ENCODE peak calls at places on chromosomes 4 and X, in ten cellular contexts. M, G, D, U, P, R, K, X, F and W are unnamed samples. For H4K20me1, the result is how much of the 10 kb centered on the place peaks cover.

GRCh38 chrX:39821011-39821708 is 276.6 kb downstream of the BCOR start:
- DNase-seq in D (no peak), U (no peak), F (peak), P (peak), R (peak), K (peak), X (peak), G (peak), M (peak), W (peak)

GRCh38 chr4:11418610-11419009 is 10.1 kb downstream of the HS3ST1 start:
- DNase-seq in K (peak), M (no peak), X (no peak), P (no peak), D (no peak), U (peak), F (no peak), R (peak), G (peak), W (no peak)

GRCh38 chrX:74371399-74371798 is 49.9 kb upstream of the SLC16A2 start:
- DNase-seq in P (no peak), R (no peak), F (no peak), M (no peak), D (no peak), X (no peak), K (no peak), G (peak), U (no peak), W (peak)

GRCh38 chrX:21978346-21978745 is 37.8 kb downstream of the SMS start:
- DNase-seq in R (no peak), G (no peak), K (no peak), F (no peak), M (no peak), P (no peak), D (no peak), X (no peak), U (no peak), W (no peak)

GRCh38 chr4:6894528-6895498 is 14.8 kb upstream of the TBC1D14 start:
- DNase-seq in U (no peak), K (no peak), X (no peak), F (no peak), R (no peak), D (no peak), P (no peak), M (no peak), G (no peak), W (no peak)

GRCh38 chr4:109729155-109729562 is 711 bp downstream of the PLA2G12A start:
- DNase-seq in G (peak), K (peak), U (no peak), D (peak), M (no peak), X (no peak), P (no peak), F (peak), R (peak), W (peak)

GRCh38 chr4:2812985-2813384 is 20.1 kb downstream of the SH3BP2 start:
- DNase-seq in X (no peak), U (no peak), P (no peak), K (no peak), D (no peak), F (no peak), R (no peak), M (no peak), G (no peak), W (peak)

GRCh38 chr4:25252230-25253071 is 18.6 kb downstream of the PI4K2B start:
- DNase-seq in F (no peak), M (no peak), U (no peak), G (no peak), P (no peak), R (no peak), X (no peak), K (no peak), D (no peak), W (no peak)

GRCh38 chr4:22514001-22514400 is 1.9 kb downstream of the ADGRA3 start:
- DNase-seq in K (no peak), P (no peak), U (peak), F (no peak), G (peak), M (peak), R (no peak), X (no peak), D (peak), W (peak)

GRCh38 chrX:32126997-32127396 is 1055.2 kb upstream of the FTHL17 start:
- DNase-seq in D (no peak), F (no peak), G (no peak), P (no peak), R (no peak), K (no peak), X (no peak), M (no peak), U (no peak), W (no peak)

GRCh38 chr4:85209161-85209560 is 242.7 kb upstream of the WDFY3 start:
- DNase-seq in G (peak), P (no peak), K (no peak), F (no peak), R (no peak), M (no peak), X (no peak), U (peak), D (peak), W (peak)

GRCh38 chrX:17549005-17549685 is 174.1 kb downstream of the NHS start:
- DNase-seq in M (no peak), D (no peak), R (peak), K (no peak), G (no peak), F (no peak), P (no peak), X (no peak), U (no peak), W (no peak)

GRCh38 chr4:123976285-123976684 is 579.7 kb downstream of the SPRY1 start:
- DNase-seq in D (no peak), R (peak), U (no peak), M (peak), X (no peak), G (peak), F (no peak), K (peak), P (no peak), W (no peak)

GRCh38 chr4:81631958-81632439 is 160.3 kb upstream of the RASGEF1B start:
- DNase-seq in M (peak), D (peak), P (no peak), R (no peak), G (peak), U (peak), F (peak), X (no peak), K (no peak), W (peak)

GRCh38 chr4:30719363-30720020 is 677 bp upstream of the PCDH7 start:
- DNase-seq in M (peak), X (peak), G (peak), P (peak), D (peak), R (peak), F (peak), U (peak), K (peak), W (peak)

GRCh38 chr4:73589261-73589847 is 30.9 kb downstream of the RASSF6 start:
- DNase-seq in X (no peak), P (no peak), D (peak), M (peak), K (no peak), G (peak), F (peak), U (peak), R (no peak), W (peak)

GRCh38 chr4:118981839-118982381 is 93.3 kb downstream of the SYNPO2 start:
- DNase-seq in F (peak), M (peak), G (peak), K (peak), R (peak), P (peak), D (peak), X (peak), U (peak), W (peak)

GRCh38 chr4:145130788-145131398 is 32.8 kb downstream of the ABCE1 start:
- DNase-seq in G (peak), X (no peak), U (peak), M (peak), R (no peak), D (peak), P (no peak), F (no peak), K (no peak), W (peak)

GRCh38 chr4:25535278-25535677 is 120.4 kb upstream of the SLC34A2 start:
- DNase-seq in G (no peak), D (no peak), R (no peak), M (no peak), U (no peak), F (no peak), K (no peak), P (no peak), X (no peak), W (no peak)

GRCh38 chr4:83217721-83218522 is 66.7 kb downstream of the COQ2 start:
- DNase-seq in U (no peak), M (no peak), G (no peak), F (no peak), D (no peak), R (no peak), X (no peak), K (no peak), P (no peak), W (no peak)

DNA sequence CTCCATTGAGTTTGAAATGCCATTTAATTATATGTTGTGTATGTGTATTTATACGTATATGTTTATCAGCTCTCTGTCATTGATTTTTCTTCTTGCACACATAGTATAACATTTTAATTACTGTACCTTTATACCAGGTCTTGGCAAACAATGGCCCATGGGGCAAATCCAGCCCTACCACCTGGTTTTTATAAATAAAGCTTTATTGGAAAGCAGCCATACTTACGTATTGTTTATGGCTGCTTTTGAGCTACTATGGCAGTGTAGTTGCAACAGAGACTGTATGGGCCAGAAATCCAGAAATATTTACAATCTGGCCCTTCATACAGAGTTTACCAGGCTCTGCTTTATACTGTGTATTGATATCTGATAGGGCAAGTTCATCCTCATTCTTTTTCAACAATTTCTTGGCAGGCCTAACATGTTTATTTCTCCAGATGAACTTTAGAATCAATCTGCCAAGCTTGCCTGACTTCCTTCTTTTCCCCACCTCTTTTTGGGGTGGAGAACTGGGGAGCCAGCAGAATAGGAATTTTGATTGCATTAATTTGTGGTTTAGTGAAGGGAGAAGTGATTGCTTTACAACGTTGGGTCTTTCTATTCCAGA is 15.8 kb downstream of the DCUN1D4 start:
- DNase-seq in P (no peak), G (peak), D (no peak), M (no peak), F (no peak), X (no peak), U (no peak), R (no peak), K (no peak), W (no peak)
- H4K20me1 ChIP-seq in P (under half), G (under half), D (under half), M (half or more), F (under half), X (under half), U (under half), R (half or more), K (under half), W (under half)

GRCh38 chrX:153539171-153539978 is 21.9 kb downstream of the ATP2B3 start:
- DNase-seq in G (peak), X (peak), R (peak), U (peak), K (peak), M (no peak), P (peak), D (peak), F (peak), W (peak)

GRCh38 chrX:153537526-153538295 is 20.3 kb downstream of the ATP2B3 start:
- DNase-seq in K (no peak), R (no peak), M (no peak), G (no peak), X (no peak), P (no peak), F (no peak), D (no peak), U (no peak), W (no peak)

GRCh38 chrX:153538424-153538823 is 21.0 kb downstream of the ATP2B3 start:
- DNase-seq in G (no peak), U (no peak), X (no peak), K (no peak), R (no peak), M (no peak), D (no peak), P (no peak), F (no peak), W (no peak)

GRCh38 chrX:153537080-153537479 is 19.6 kb downstream of the ATP2B3 start:
- DNase-seq in G (no peak), D (no peak), U (no peak), M (no peak), X (no peak), P (no peak), K (no peak), R (no peak), F (no peak), W (no peak)

DNA sequence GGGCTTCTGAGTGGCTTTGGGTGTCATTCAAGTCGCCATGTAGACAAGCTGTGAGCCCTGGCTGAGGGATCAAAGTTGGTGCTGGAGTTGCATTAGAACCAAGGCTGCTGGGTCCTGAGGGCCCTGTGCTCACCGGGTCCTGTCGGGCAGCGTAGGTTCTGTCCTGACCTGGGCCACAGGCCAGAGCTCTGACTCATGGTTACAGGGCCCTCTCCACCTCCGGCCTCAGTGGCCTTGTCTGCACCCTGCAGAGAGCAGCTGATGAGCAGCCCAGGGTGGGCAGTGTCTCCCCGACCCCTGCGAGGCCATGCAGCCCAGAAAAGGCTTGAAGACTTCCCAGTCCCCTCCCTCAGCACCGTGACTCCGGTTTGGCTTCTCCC is 22.5 kb downstream of the ATP2B3 start:
- DNase-seq in M (no peak), R (no peak), P (no peak), U (no peak), D (no peak), X (no peak), K (no peak), G (no peak), F (no peak), W (no peak)
- H4K20me1 ChIP-seq in M (under half), R (under half), P (under half), U (under half), D (under half), X (under half), K (under half), G (under half), F (under half), W (under half)

GRCh38 chrX:2714551-2714950 is 23.5 kb downstream of the CD99 start:
- DNase-seq in M (no peak), D (no peak), P (no peak), X (no peak), K (no peak), R (no peak), U (no peak), F (no peak), G (no peak), W (no peak)
- H4K20me1 ChIP-seq in M (half or more), D (under half), P (under half), X (under half), K (under half), R (under half), U (under half), F (under half), G (under half), W (under half)

GRCh38 chrX:153959649-153960048 is 12.0 kb downstream of the HCFC1 start:
- DNase-seq in F (no peak), R (no peak), M (no peak), K (no peak), X (no peak), D (no peak), P (no peak), G (no peak), U (no peak), W (no peak)

GRCh38 chrX:153960077-153960476 is 11.5 kb downstream of the HCFC1 start:
- DNase-seq in D (no peak), K (no peak), G (no peak), R (no peak), X (no peak), F (no peak), U (no peak), M (no peak), P (no peak), W (no peak)

GRCh38 chrX:153960786-153961185 is 10.8 kb downstream of the HCFC1 start:
- DNase-seq in P (no peak), G (no peak), R (no peak), U (no peak), D (no peak), K (no peak), F (no peak), M (no peak), X (no peak), W (no peak)

GRCh38 chrX:153957224-153957623 is 12.8 kb upstream of the RENBP start:
- DNase-seq in G (no peak), U (no peak), D (no peak), F (no peak), R (no peak), M (no peak), K (no peak), X (no peak), P (no peak), W (no peak)

DNA sequence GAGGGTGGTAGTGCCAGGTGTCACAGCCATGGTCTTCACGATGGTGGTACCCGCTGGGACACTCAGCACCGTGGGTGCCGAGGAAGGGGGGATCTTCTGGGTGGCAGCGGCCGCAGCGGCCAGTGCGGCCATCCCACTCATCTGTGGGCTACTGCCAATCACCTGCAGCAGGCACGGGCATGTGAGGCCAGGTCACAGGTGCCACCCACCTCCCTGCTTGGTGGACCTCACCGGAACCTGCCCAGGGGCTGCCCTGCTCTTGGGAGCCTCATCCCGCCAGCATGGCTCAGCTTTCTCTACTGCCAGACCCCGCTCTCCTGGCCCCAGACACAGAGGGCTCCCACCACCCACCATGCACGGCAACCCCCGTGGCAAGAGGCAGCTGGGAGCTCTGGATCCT is 13.0 kb downstream of the HCFC1 start:
- DNase-seq in P (no peak), D (no peak), M (no peak), K (no peak), U (no peak), G (no peak), X (no peak), F (no peak), R (no peak), W (no peak)
- H4K20me1 ChIP-seq in P (under half), D (under half), M (under half), K (under half), U (under half), G (under half), X (under half), F (under half), R (under half), W (under half)

GRCh38 chr4:177008836-177009501 is 216.2 kb upstream of the VEGFC start:
- DNase-seq in X (no peak), G (no peak), F (no peak), P (no peak), K (no peak), U (no peak), M (peak), R (no peak), D (no peak), W (no peak)
- H4K20me1 ChIP-seq in X (under half), G (under half), F (under half), P (under half), K (under half), U (under half), M (under half), R (under half), D (under half), W (under half)

DNA sequence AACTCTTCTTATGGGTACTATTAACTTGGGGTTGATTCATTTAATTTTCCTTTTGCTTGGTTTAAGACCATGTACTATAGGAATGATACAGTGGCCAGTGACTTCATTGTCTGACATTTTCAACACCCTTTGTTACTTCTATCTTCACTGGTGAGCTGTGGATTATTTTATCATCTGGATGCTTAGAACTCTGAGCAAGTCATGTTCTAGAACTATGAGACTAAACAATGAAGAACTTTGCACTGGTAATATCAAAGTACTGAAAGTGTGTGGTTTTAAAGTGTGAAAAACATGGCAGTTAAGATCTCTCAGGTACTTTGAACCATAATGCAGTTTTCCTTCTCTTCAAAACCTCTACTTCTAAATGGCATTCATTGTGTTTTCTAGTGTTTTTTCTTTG is 47.8 kb downstream of the MAP7D3 start:
- DNase-seq in K (no peak), D (no peak), X (no peak), F (no peak), R (no peak), G (no peak), P (no peak), M (no peak), U (no peak), W (peak)
- H4K20me1 ChIP-seq in K (under half), D (under half), X (under half), F (under half), R (under half), G (under half), P (under half), M (under half), U (under half), W (under half)

GRCh38 chr4:8207314-8207713 is 8.2 kb downstream of the SH3TC1 start:
- DNase-seq in R (no peak), M (no peak), K (no peak), U (no peak), G (no peak), P (no peak), D (no peak), F (no peak), X (no peak), W (peak)
- H4K20me1 ChIP-seq in R (under half), M (under half), K (under half), U (under half), G (under half), P (under half), D (under half), F (under half), X (under half), W (under half)

DNA sequence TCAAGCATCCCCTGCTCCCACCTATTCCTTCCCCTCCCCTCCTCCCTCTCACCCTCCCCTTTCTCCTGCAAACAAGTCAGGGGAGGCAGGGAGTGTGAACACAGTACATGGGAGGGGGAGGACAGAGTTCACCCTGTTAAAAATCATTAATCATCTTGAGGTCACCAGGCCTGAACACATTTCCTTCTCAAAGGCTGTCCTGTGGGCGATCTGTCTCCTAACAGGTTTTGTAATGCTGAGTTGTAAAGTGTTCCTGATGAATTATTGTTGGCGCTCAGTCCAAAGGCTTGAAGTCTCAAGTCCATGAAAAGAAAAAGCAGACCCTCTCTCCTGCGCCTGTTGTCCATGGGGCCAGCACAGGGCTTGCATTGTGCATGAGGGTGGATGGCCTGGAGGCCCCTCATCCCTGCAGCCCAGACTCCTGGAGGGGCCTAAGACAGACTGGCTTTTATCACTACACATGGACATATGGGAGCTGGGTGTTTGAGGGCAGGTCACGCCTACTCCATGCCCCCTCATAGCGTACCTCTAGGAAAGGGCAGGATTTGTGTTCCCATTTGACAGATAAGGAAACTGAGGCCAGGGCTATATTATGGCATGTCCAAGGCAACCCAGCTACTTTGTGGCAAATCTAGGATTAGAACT is 189.1 kb downstream of the RAB28 start:
- DNase-seq in D (peak), U (peak), M (peak), P (no peak), F (peak), X (no peak), R (no peak), K (no peak), G (no peak), W (no peak)
- H4K20me1 ChIP-seq in D (under half), U (under half), M (under half), P (under half), F (under half), X (under half), R (under half), K (under half), G (under half), W (under half)